ENCODE peak calls at places on chromosomes 3 and 15, in ten cellular contexts. One of them, this sample, is unnamed.

GRCh38 chr15:58947179-58947578 is 13.7 kb upstream of the SLTM start:
- DNase-seq in GM06990: no peak
- DNase-seq in retinal pigment epithelial cell: no peak
- DNase-seq in psoas muscle: no peak
- DNase-seq in fibroblast of the aortic adventitia: no peak
- DNase-seq in sigmoid colon: no peak
- DNase-seq in gastrocnemius medialis: no peak
- DNase-seq in tibial nerve: no peak
- DNase-seq in HepG2: no peak
- DNase-seq in AG10803: no peak
- DNase-seq in this sample: no peak

GRCh38 chr3:8962226-8962861 is 928 bp downstream of the RAD18 start:
- DNase-seq in sigmoid colon: no peak
- DNase-seq in retinal pigment epithelial cell: no peak
- DNase-seq in gastrocnemius medialis: no peak
- DNase-seq in HepG2: no peak
- DNase-seq in fibroblast of the aortic adventitia: no peak
- DNase-seq in GM06990: no peak
- DNase-seq in psoas muscle: no peak
- DNase-seq in AG10803: no peak
- DNase-seq in tibial nerve: no peak
- DNase-seq in this sample: no peak

GRCh38 chr3:163587342-163587741 is 1491.0 kb downstream of the SI start:
- DNase-seq in HepG2: no peak
- DNase-seq in psoas muscle: no peak
- DNase-seq in AG10803: no peak
- DNase-seq in fibroblast of the aortic adventitia: no peak
- DNase-seq in gastrocnemius medialis: no peak
- DNase-seq in tibial nerve: no peak
- DNase-seq in GM06990: no peak
- DNase-seq in retinal pigment epithelial cell: no peak
- DNase-seq in sigmoid colon: no peak
- DNase-seq in this sample: no peak

GRCh38 chr3:155807823-155808222 is 1.7 kb upstream of the C3orf33 start:
- DNase-seq in retinal pigment epithelial cell: no peak
- DNase-seq in sigmoid colon: no peak
- DNase-seq in AG10803: peak; percentile 24
- DNase-seq in HepG2: no peak
- DNase-seq in psoas muscle: no peak
- DNase-seq in fibroblast of the aortic adventitia: peak; percentile 25
- DNase-seq in tibial nerve: no peak
- DNase-seq in gastrocnemius medialis: no peak
- DNase-seq in GM06990: no peak
- DNase-seq in this sample: no peak

GRCh38 chr3:13367728-13368127 is 52.4 kb downstream of the NUP210 start:
- DNase-seq in tibial nerve: no peak
- DNase-seq in sigmoid colon: no peak
- DNase-seq in GM06990: no peak
- DNase-seq in AG10803: no peak
- DNase-seq in retinal pigment epithelial cell: no peak
- DNase-seq in psoas muscle: no peak
- DNase-seq in fibroblast of the aortic adventitia: no peak
- DNase-seq in gastrocnemius medialis: no peak
- DNase-seq in HepG2: no peak
- DNase-seq in this sample: no peak

GRCh38 chr3:158649791-158650190 is 5.5 kb downstream of the GFM1 start:
- DNase-seq in HepG2: peak; percentile 46
- DNase-seq in retinal pigment epithelial cell: no peak
- DNase-seq in sigmoid colon: no peak
- DNase-seq in tibial nerve: no peak
- DNase-seq in psoas muscle: no peak
- DNase-seq in GM06990: no peak
- DNase-seq in gastrocnemius medialis: no peak
- DNase-seq in AG10803: no peak
- DNase-seq in fibroblast of the aortic adventitia: no peak
- DNase-seq in this sample: no peak

GRCh38 chr15:91114301-91114700 is 14.2 kb downstream of the SV2B start:
- DNase-seq in fibroblast of the aortic adventitia: no peak
- DNase-seq in sigmoid colon: no peak
- DNase-seq in retinal pigment epithelial cell: no peak
- DNase-seq in gastrocnemius medialis: no peak
- DNase-seq in AG10803: no peak
- DNase-seq in tibial nerve: no peak
- DNase-seq in GM06990: no peak
- DNase-seq in HepG2: no peak
- DNase-seq in psoas muscle: no peak
- DNase-seq in this sample: no peak

GRCh38 chr3:134449277-134449676 is 36.5 kb downstream of the ANAPC13 start:
- DNase-seq in AG10803: no peak
- DNase-seq in HepG2: peak; percentile 56
- DNase-seq in psoas muscle: no peak
- DNase-seq in tibial nerve: peak; percentile 47
- DNase-seq in sigmoid colon: no peak
- DNase-seq in fibroblast of the aortic adventitia: peak; percentile 56
- DNase-seq in retinal pigment epithelial cell: no peak
- DNase-seq in gastrocnemius medialis: no peak
- DNase-seq in GM06990: no peak
- DNase-seq in this sample: no peak

GRCh38 chr3:111069974-111070751 is 1.5 kb upstream of the NECTIN3 start:
- DNase-seq in HepG2: no peak
- DNase-seq in AG10803: no peak
- DNase-seq in gastrocnemius medialis: peak; percentile 12
- DNase-seq in GM06990: no peak
- DNase-seq in tibial nerve: peak; percentile 5
- DNase-seq in psoas muscle: peak; percentile 35
- DNase-seq in fibroblast of the aortic adventitia: no peak
- DNase-seq in retinal pigment epithelial cell: no peak
- DNase-seq in sigmoid colon: no peak
- DNase-seq in this sample: no peak

GRCh38 chr3:111072016-111072891 is 638 bp downstream of the NECTIN3 start:
- DNase-seq in fibroblast of the aortic adventitia: peak; percentile 33
- DNase-seq in retinal pigment epithelial cell: no peak
- DNase-seq in GM06990: peak; percentile 6
- DNase-seq in sigmoid colon: peak; percentile 69
- DNase-seq in tibial nerve: peak; percentile 11
- DNase-seq in AG10803: peak; percentile 34
- DNase-seq in HepG2: peak; percentile 5
- DNase-seq in gastrocnemius medialis: peak; percentile 15
- DNase-seq in psoas muscle: peak; percentile 45
- DNase-seq in this sample: no peak

GRCh38 chr3:111068574-111068973 is 3.0 kb upstream of the NECTIN3 start:
- DNase-seq in fibroblast of the aortic adventitia: no peak
- DNase-seq in HepG2: peak; percentile 33
- DNase-seq in GM06990: no peak
- DNase-seq in retinal pigment epithelial cell: peak; percentile 55
- DNase-seq in tibial nerve: no peak
- DNase-seq in sigmoid colon: no peak
- DNase-seq in psoas muscle: no peak
- DNase-seq in gastrocnemius medialis: no peak
- DNase-seq in AG10803: no peak
- DNase-seq in this sample: no peak

GRCh38 chr3:111071257-111072015 is at the start of gene NECTIN3:
- DNase-seq in retinal pigment epithelial cell: peak; percentile 94
- DNase-seq in fibroblast of the aortic adventitia: peak; percentile 99
- DNase-seq in GM06990: peak; percentile 46
- DNase-seq in HepG2: peak; percentile 90
- DNase-seq in sigmoid colon: peak; percentile 97
- DNase-seq in tibial nerve: peak; percentile 90
- DNase-seq in gastrocnemius medialis: peak; percentile 87
- DNase-seq in AG10803: peak; percentile 99
- DNase-seq in psoas muscle: peak; percentile 94
- DNase-seq in this sample: no peak

GRCh38 chr3:111070772-111071256 is 802 bp upstream of the NECTIN3 start:
- DNase-seq in HepG2: peak; percentile 5
- DNase-seq in AG10803: no peak
- DNase-seq in fibroblast of the aortic adventitia: no peak
- DNase-seq in retinal pigment epithelial cell: peak; percentile 48
- DNase-seq in GM06990: peak; percentile 5
- DNase-seq in sigmoid colon: no peak
- DNase-seq in gastrocnemius medialis: no peak
- DNase-seq in tibial nerve: no peak
- DNase-seq in psoas muscle: no peak
- DNase-seq in this sample: no peak
- TF ChIP-seq CTCF in HepG2: peak; percentile 17
- TF ChIP-seq CTCF in AG10803: no peak
- TF ChIP-seq CTCF in fibroblast of the aortic adventitia: no peak
- TF ChIP-seq CTCF in retinal pigment epithelial cell: no peak
- TF ChIP-seq CTCF in GM06990: no peak
- TF ChIP-seq CTCF in sigmoid colon: no peak
- TF ChIP-seq CTCF in gastrocnemius medialis: no peak
- TF ChIP-seq CTCF in tibial nerve: no peak
- TF ChIP-seq CTCF in psoas muscle: no peak
- TF ChIP-seq CTCF in this sample: no peak

GRCh38 chr15:55587321-55588069 is 650 bp downstream of the PYGO1 start:
- DNase-seq in HepG2: peak; percentile 31
- DNase-seq in retinal pigment epithelial cell: no peak
- DNase-seq in AG10803: peak; percentile 36
- DNase-seq in psoas muscle: peak; percentile 51
- DNase-seq in GM06990: peak; percentile 9
- DNase-seq in gastrocnemius medialis: no peak
- DNase-seq in fibroblast of the aortic adventitia: peak; percentile 47
- DNase-seq in tibial nerve: peak; percentile 5
- DNase-seq in sigmoid colon: peak; percentile 66
- DNase-seq in this sample: no peak

GRCh38 chr15:55589297-55589696 is 1.2 kb upstream of the PYGO1 start:
- DNase-seq in psoas muscle: no peak
- DNase-seq in AG10803: peak; percentile 15
- DNase-seq in sigmoid colon: no peak
- DNase-seq in gastrocnemius medialis: no peak
- DNase-seq in fibroblast of the aortic adventitia: no peak
- DNase-seq in retinal pigment epithelial cell: no peak
- DNase-seq in tibial nerve: no peak
- DNase-seq in HepG2: no peak
- DNase-seq in GM06990: no peak
- DNase-seq in this sample: no peak

GRCh38 chr15:55588070-55588817 is at the start of gene PYGO1:
- DNase-seq in retinal pigment epithelial cell: no peak
- DNase-seq in sigmoid colon: peak; percentile 81
- DNase-seq in fibroblast of the aortic adventitia: peak; percentile 56
- DNase-seq in HepG2: peak; percentile 5
- DNase-seq in psoas muscle: peak; percentile 69
- DNase-seq in GM06990: peak; percentile 26
- DNase-seq in gastrocnemius medialis: peak; percentile 54
- DNase-seq in tibial nerve: peak; percentile 27
- DNase-seq in AG10803: peak; percentile 63
- DNase-seq in this sample: no peak

GRCh38 chr15:55588818-55589122 is 625 bp upstream of the PYGO1 start:
- DNase-seq in gastrocnemius medialis: no peak
- DNase-seq in AG10803: no peak
- DNase-seq in tibial nerve: peak; percentile 6
- DNase-seq in fibroblast of the aortic adventitia: no peak
- DNase-seq in GM06990: no peak
- DNase-seq in retinal pigment epithelial cell: no peak
- DNase-seq in psoas muscle: no peak
- DNase-seq in sigmoid colon: no peak
- DNase-seq in HepG2: no peak
- DNase-seq in this sample: no peak

GRCh38 chr15:55586808-55587207 is 1.3 kb downstream of the PYGO1 start:
- DNase-seq in gastrocnemius medialis: no peak
- DNase-seq in HepG2: no peak
- DNase-seq in psoas muscle: no peak
- DNase-seq in retinal pigment epithelial cell: no peak
- DNase-seq in sigmoid colon: no peak
- DNase-seq in AG10803: no peak
- DNase-seq in fibroblast of the aortic adventitia: peak; percentile 16
- DNase-seq in GM06990: no peak
- DNase-seq in tibial nerve: no peak
- DNase-seq in this sample: no peak
- H3K4me3 ChIP-seq in gastrocnemius medialis: peak overlapping the region; percentile 74
- H3K4me3 ChIP-seq in HepG2: no peak overlapping the region
- H3K4me3 ChIP-seq in psoas muscle: peak overlapping the region; percentile 77
- H3K4me3 ChIP-seq in retinal pigment epithelial cell: peak overlapping the region; percentile 72
- H3K4me3 ChIP-seq in sigmoid colon: peak overlapping the region; percentile 66
- H3K4me3 ChIP-seq in AG10803: peak overlapping the region; percentile 75
- H3K4me3 ChIP-seq in fibroblast of the aortic adventitia: peak overlapping the region; percentile 76
- H3K4me3 ChIP-seq in GM06990: no peak overlapping the region
- H3K4me3 ChIP-seq in tibial nerve: no peak overlapping the region
- H3K4me3 ChIP-seq in this sample: no peak overlapping the region

GRCh38 chr3:156987946-156988345 is 161.8 kb downstream of the LEKR1 start:
- DNase-seq in psoas muscle: no peak
- DNase-seq in HepG2: no peak
- DNase-seq in gastrocnemius medialis: no peak
- DNase-seq in retinal pigment epithelial cell: no peak
- DNase-seq in AG10803: no peak
- DNase-seq in GM06990: no peak
- DNase-seq in tibial nerve: no peak
- DNase-seq in sigmoid colon: no peak
- DNase-seq in fibroblast of the aortic adventitia: no peak
- DNase-seq in this sample: no peak

GRCh38 chr3:156985689-156986088 is 159.5 kb downstream of the LEKR1 start:
- DNase-seq in fibroblast of the aortic adventitia: no peak
- DNase-seq in gastrocnemius medialis: no peak
- DNase-seq in GM06990: no peak
- DNase-seq in AG10803: no peak
- DNase-seq in psoas muscle: no peak
- DNase-seq in retinal pigment epithelial cell: no peak
- DNase-seq in HepG2: no peak
- DNase-seq in tibial nerve: no peak
- DNase-seq in sigmoid colon: no peak
- DNase-seq in this sample: no peak

GRCh38 chr3:156978471-156978961 is 152.4 kb downstream of the LEKR1 start:
- DNase-seq in retinal pigment epithelial cell: peak; percentile 26
- DNase-seq in fibroblast of the aortic adventitia: peak; percentile 5
- DNase-seq in AG10803: peak; percentile 24
- DNase-seq in GM06990: peak; percentile 78
- DNase-seq in psoas muscle: no peak
- DNase-seq in sigmoid colon: no peak
- DNase-seq in gastrocnemius medialis: no peak
- DNase-seq in tibial nerve: no peak
- DNase-seq in HepG2: no peak
- DNase-seq in this sample: peak; percentile 74

GRCh38 chr3:156981005-156981404 is 154.9 kb downstream of the LEKR1 start:
- DNase-seq in tibial nerve: no peak
- DNase-seq in HepG2: no peak
- DNase-seq in psoas muscle: no peak
- DNase-seq in sigmoid colon: no peak
- DNase-seq in fibroblast of the aortic adventitia: no peak
- DNase-seq in retinal pigment epithelial cell: no peak
- DNase-seq in gastrocnemius medialis: no peak
- DNase-seq in GM06990: no peak
- DNase-seq in AG10803: peak; percentile 16
- DNase-seq in this sample: no peak

DNA sequence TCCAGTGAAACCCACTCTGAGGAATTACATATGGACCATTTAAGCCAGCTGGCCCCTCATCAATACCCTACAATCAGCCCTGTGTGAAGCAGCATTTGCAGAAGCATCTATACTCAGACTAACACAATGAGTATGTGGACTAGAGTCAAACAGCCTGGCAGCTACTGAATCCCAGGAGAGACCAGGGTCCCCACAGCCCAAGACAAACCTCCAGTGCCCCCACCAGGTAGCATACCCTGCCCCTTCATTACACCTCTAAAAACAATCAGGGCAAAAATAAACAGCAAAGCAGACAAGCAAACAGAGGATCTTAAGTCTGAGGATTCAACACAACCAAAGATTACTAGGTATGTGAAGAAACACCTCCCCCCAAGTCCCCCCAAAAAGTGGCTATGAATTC is 157.4 kb downstream of the LEKR1 start:
- DNase-seq in tibial nerve: no peak
- DNase-seq in GM06990: no peak
- DNase-seq in psoas muscle: no peak
- DNase-seq in AG10803: no peak
- DNase-seq in retinal pigment epithelial cell: no peak
- DNase-seq in sigmoid colon: no peak
- DNase-seq in fibroblast of the aortic adventitia: no peak
- DNase-seq in HepG2: no peak
- DNase-seq in gastrocnemius medialis: no peak
- DNase-seq in this sample: no peak
- TF ChIP-seq CTCF in tibial nerve: no peak
- TF ChIP-seq CTCF in GM06990: no peak
- TF ChIP-seq CTCF in psoas muscle: no peak
- TF ChIP-seq CTCF in AG10803: no peak
- TF ChIP-seq CTCF in retinal pigment epithelial cell: no peak
- TF ChIP-seq CTCF in sigmoid colon: no peak
- TF ChIP-seq CTCF in fibroblast of the aortic adventitia: no peak
- TF ChIP-seq CTCF in HepG2: no peak
- TF ChIP-seq CTCF in gastrocnemius medialis: no peak
- TF ChIP-seq CTCF in this sample: no peak

GRCh38 chr3:5192568-5193319 is 5.2 kb downstream of the EDEM1 start:
- DNase-seq in fibroblast of the aortic adventitia: no peak
- DNase-seq in sigmoid colon: no peak
- DNase-seq in retinal pigment epithelial cell: no peak
- DNase-seq in GM06990: no peak
- DNase-seq in psoas muscle: no peak
- DNase-seq in tibial nerve: no peak
- DNase-seq in HepG2: no peak
- DNase-seq in AG10803: no peak
- DNase-seq in gastrocnemius medialis: no peak
- DNase-seq in this sample: no peak

GRCh38 chr3:5194341-5194740 is 6.8 kb downstream of the EDEM1 start:
- DNase-seq in tibial nerve: no peak
- DNase-seq in HepG2: no peak
- DNase-seq in sigmoid colon: no peak
- DNase-seq in gastrocnemius medialis: no peak
- DNase-seq in GM06990: no peak
- DNase-seq in AG10803: no peak
- DNase-seq in retinal pigment epithelial cell: no peak
- DNase-seq in psoas muscle: no peak
- DNase-seq in fibroblast of the aortic adventitia: no peak
- DNase-seq in this sample: no peak

GRCh38 chr3:5190147-5190791 is 2.8 kb downstream of the EDEM1 start:
- DNase-seq in AG10803: no peak
- DNase-seq in tibial nerve: no peak
- DNase-seq in retinal pigment epithelial cell: no peak
- DNase-seq in sigmoid colon: no peak
- DNase-seq in psoas muscle: no peak
- DNase-seq in gastrocnemius medialis: no peak
- DNase-seq in GM06990: no peak
- DNase-seq in fibroblast of the aortic adventitia: no peak
- DNase-seq in HepG2: no peak
- DNase-seq in this sample: no peak

GRCh38 chr3:5188419-5189405 is 1.2 kb downstream of the EDEM1 start:
- DNase-seq in gastrocnemius medialis: no peak
- DNase-seq in sigmoid colon: no peak
- DNase-seq in fibroblast of the aortic adventitia: peak; percentile 42
- DNase-seq in AG10803: peak; percentile 32
- DNase-seq in HepG2: peak; percentile 68
- DNase-seq in GM06990: peak; percentile 61
- DNase-seq in tibial nerve: no peak
- DNase-seq in retinal pigment epithelial cell: no peak
- DNase-seq in psoas muscle: no peak
- DNase-seq in this sample: no peak

DNA sequence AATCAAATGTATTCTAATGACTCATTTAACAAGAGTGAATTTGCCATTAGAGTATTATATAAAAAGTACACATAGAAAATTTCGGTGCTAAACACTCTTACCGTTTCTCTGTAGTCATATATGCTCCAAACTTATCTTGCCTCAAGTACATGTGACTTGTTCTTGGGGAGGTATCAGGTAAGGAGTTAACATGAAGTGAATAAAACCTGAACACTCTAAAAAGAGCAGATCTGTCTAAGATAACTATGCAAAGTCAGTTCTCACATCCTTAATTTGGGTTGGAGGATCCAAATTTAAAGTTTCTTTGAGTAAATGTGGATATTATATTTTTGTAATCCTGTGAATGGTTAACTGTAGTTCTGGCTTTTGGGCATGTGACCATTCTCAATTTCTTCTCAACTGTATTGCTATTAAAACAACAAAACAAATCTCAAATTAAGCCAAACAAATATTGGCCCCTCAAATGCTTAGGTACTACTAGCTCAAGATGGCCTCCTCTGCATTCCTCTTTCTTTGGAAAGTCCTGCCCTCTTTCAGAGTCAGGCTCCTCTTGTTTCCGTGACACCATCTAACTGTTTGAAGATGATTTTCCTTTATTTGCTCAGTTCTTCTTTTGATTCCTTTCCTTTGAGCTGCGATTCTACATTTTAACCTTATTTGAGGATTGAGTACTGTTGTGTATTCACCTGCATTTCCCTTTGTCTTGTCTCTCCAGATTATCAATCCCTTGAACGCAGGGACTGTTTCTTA is 4.2 kb downstream of the EDEM1 start:
- DNase-seq in retinal pigment epithelial cell: no peak
- DNase-seq in AG10803: no peak
- DNase-seq in psoas muscle: no peak
- DNase-seq in gastrocnemius medialis: no peak
- DNase-seq in GM06990: no peak
- DNase-seq in fibroblast of the aortic adventitia: no peak
- DNase-seq in tibial nerve: no peak
- DNase-seq in sigmoid colon: no peak
- DNase-seq in HepG2: no peak
- DNase-seq in this sample: no peak
- H3K4me3 ChIP-seq in retinal pigment epithelial cell: no peak overlapping the region
- H3K4me3 ChIP-seq in AG10803: no peak overlapping the region
- H3K4me3 ChIP-seq in psoas muscle: no peak overlapping the region
- H3K4me3 ChIP-seq in gastrocnemius medialis: no peak overlapping the region
- H3K4me3 ChIP-seq in GM06990: peak overlapping the region; percentile 85
- H3K4me3 ChIP-seq in fibroblast of the aortic adventitia: no peak overlapping the region
- H3K4me3 ChIP-seq in tibial nerve: no peak overlapping the region
- H3K4me3 ChIP-seq in sigmoid colon: no peak overlapping the region
- H3K4me3 ChIP-seq in HepG2: no peak overlapping the region
- H3K4me3 ChIP-seq in this sample: peak overlapping the region; percentile 84